ENCODE peak calls at places on chromosomes 6 and 20, in seven cellular contexts. S is AG04449, P is A549, A is GM06990, D is ascending aorta, N is GM23338, Q is thoracic aorta. J is an unnamed sample.

GRCh38 chr6:36657942-36658544 is 20.5 kb upstream of the CDKN1A start:
- DNase-seq in S (no peak), A (no peak), N (no peak), D (no peak), P (no peak), Q (no peak), J (no peak)

GRCh38 chr20:63246490-63247284 is 7.6 kb downstream of the NKAIN4 start:
- DNase-seq in S (no peak), Q (no peak), D (no peak), P (no peak), N (peak), A (no peak), J (no peak)

GRCh38 chr20:49037962-49038387 is 8.1 kb upstream of the CSE1L start:
- DNase-seq in S (no peak), Q (no peak), D (no peak), A (no peak), P (no peak), N (no peak), J (no peak)

GRCh38 chr6:13615802-13616140 is 636 bp downstream of the NOL7 start:
- DNase-seq in D (no peak), N (peak), Q (no peak), A (no peak), S (no peak), P (peak), J (no peak)

GRCh38 chr6:39193201-39193791 is 36.0 kb downstream of the KCNK5 start:
- DNase-seq in D (no peak), P (no peak), A (no peak), N (no peak), Q (no peak), S (no peak), J (no peak)

GRCh38 chr20:36950432-36951197 is 893 bp downstream of the SAMHD1 start:
- DNase-seq in P (peak), A (no peak), D (no peak), S (no peak), Q (no peak), N (peak), J (no peak)

GRCh38 chr6:106764353-106764980 is 135.1 kb downstream of the QRSL1 start:
- DNase-seq in A (no peak), S (no peak), P (no peak), D (no peak), Q (no peak), N (no peak), J (no peak)

GRCh38 chr6:160462116-160462515 is 113.9 kb downstream of the SLC22A3 start:
- DNase-seq in S (no peak), D (no peak), A (no peak), N (no peak), Q (no peak), P (no peak), J (no peak)

GRCh38 chr20:32052792-32053362 is 835 bp downstream of the HCK start:
- DNase-seq in N (peak), A (peak), S (no peak), Q (no peak), D (no peak), P (no peak), J (no peak)

GRCh38 chr6:106446983-106447382 is 86.5 kb downstream of the CRYBG1 start:
- DNase-seq in D (no peak), Q (no peak), N (no peak), A (no peak), P (peak), S (no peak), J (no peak)

GRCh38 chr6:27830212-27830664 is 82.0 kb downstream of the OR2B2 start:
- DNase-seq in P (no peak), N (peak), A (no peak), D (no peak), Q (no peak), S (no peak), J (no peak)

GRCh38 chr6:27829453-27830211 is 82.6 kb downstream of the OR2B2 start:
- DNase-seq in N (no peak), P (no peak), D (no peak), S (no peak), Q (no peak), A (no peak), J (no peak)

DNA sequence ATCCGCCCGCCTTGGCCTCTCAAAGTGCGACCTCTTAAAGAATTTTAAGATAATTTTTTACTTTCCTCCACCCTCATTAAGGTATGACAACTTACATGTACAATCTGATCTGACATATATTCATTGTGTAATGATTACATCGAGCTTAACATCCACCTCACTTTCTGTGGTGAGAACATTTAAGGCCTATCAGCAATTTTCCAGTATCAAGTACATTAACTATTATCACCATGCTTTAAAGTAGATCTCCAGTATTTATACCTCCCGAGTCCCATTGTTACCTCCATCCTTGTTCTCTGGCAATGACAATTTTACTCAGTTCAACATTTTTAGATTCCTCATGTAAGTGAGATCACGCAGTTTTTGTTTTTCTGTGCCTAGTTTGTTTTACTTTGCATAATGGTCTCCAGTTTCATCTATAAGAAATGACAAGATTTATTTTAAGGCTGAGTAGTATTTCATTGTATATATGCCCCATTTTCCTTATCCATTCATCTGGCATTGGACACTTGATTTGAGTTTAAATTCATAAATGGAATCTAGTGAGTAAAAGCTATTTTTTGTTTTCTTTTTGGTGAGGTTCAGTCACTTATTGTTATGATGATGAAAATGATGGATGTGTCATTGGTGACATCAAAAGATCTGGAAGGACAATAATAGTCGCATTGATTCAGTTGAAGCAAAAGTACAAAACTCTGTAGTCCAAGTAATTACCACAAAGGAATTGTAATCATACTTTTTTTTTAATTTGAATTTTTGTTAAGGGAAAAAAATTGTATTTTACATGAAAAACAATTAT is 87.0 kb downstream of the OR2B2 start:
- DNase-seq in P (no peak), A (peak), D (no peak), Q (no peak), S (no peak), N (no peak), J (no peak)
- H3K4me3 ChIP-seq in P (peak), A (peak), D (peak), Q (peak), S (peak), N (peak), J (peak)

GRCh38 chr6:56837322-56837894 is 117.5 kb upstream of the BEND6 start:
- DNase-seq in D (no peak), S (no peak), N (peak), Q (no peak), P (no peak), A (no peak), J (no peak)
- H3K4me3 ChIP-seq in D (no peak), S (no peak), N (no peak), Q (no peak), P (no peak), A (no peak), J (no peak)

DNA sequence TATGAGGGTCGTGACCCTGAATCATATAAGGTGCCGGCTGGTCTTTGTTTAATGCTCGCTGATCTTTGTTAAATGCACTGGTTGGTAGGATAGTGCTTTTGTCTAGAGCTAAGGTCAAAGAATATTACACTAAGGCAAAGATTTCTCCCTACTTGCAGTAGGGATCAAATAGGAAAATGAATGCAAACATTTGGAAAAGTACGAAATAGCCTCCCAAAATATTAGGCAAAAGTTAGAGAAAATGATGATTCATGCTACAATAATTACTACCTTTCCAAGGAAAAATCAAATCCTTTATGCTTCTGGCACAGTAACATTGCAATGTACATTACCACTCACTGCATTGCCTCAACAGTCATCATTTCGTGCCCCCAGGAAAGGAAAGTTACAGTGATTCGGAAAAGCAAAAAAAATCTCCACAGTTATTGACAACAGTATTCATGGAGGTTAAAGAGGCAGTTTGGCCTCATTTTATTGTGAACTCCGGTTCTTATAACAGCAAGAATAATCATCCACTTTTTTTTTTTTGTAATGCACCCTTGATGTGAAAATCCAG is 61.6 kb upstream of the ZMYND8 start:
- DNase-seq in S (no peak), N (no peak), D (no peak), A (no peak), P (no peak), Q (no peak), J (no peak)
- H3K4me3 ChIP-seq in S (no peak), N (no peak), D (no peak), A (no peak), P (no peak), Q (no peak), J (no peak)

GRCh38 chr6:109096198-109096597 is 891 bp downstream of the CEP57L1 start:
- DNase-seq in P (no peak), Q (no peak), N (no peak), D (no peak), S (no peak), A (no peak), J (no peak)
- H3K4me3 ChIP-seq in P (peak), Q (peak), N (peak), D (peak), S (peak), A (peak), J (peak)

GRCh38 chr6:52663935-52664184 is 7.1 kb upstream of the TMEM14A start:
- DNase-seq in A (no peak), P (no peak), S (no peak), Q (no peak), N (no peak), D (no peak), J (no peak)

GRCh38 chr6:52664185-52664990 is 6.5 kb upstream of the TMEM14A start:
- DNase-seq in A (peak), Q (peak), N (peak), P (peak), D (peak), S (peak), J (peak)

GRCh38 chr6:52661551-52661950 is 9.4 kb upstream of the TMEM14A start:
- DNase-seq in A (no peak), D (no peak), Q (no peak), N (no peak), S (no peak), P (no peak), J (no peak)

GRCh38 chr6:52662031-52662430 is 8.9 kb upstream of the TMEM14A start:
- DNase-seq in Q (no peak), P (no peak), N (no peak), D (no peak), S (no peak), A (no peak), J (no peak)

GRCh38 chr6:52663120-52663934 is 7.6 kb upstream of the TMEM14A start:
- DNase-seq in A (peak), P (peak), D (no peak), Q (no peak), S (no peak), N (peak), J (peak)
- H3K4me3 ChIP-seq in A (peak), P (peak), D (peak), Q (peak), S (peak), N (peak), J (peak)

DNA sequence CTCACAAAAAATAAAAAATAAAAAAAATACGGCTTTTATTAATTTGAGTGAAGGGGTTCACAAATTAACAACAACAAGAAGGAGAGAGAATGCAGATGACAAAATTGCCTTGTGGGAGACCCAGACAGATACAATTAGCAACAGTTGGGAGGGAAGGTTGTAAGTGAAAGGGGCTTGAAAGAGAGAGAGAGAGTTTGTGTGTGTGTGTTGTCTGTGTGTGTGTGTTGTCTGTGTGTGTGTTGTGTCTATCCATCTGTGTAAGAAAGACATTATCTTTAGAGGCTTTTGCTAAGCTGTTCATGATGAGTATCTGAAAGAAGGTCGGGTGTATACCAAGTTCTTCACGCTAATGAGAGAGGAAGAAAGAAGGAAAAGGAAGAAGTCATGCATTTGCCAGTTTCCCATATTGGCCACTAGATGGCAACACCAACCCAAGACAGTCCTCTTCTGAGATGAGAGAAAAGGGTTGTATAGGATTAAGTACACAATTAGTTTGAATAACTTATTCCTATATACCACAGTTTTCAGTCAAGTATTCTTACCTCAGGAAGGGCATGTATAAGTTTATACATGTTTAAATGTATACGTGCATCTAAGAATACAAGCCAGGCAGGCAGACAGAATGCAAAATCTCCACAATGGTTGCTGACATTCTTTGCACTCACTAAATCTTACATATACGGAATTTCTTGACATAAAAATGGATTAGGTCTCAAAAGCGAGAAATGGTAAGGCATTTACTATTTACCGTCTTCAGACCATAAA is 63.7 kb upstream of the CD2AP start:
- DNase-seq in D (no peak), A (peak), S (peak), N (peak), Q (no peak), P (no peak), J (peak)
- H3K4me3 ChIP-seq in D (peak), A (peak), S (peak), N (no peak), Q (peak), P (peak), J (peak)

GRCh38 chr20:35226775-35227681 is 538 bp downstream of the MMP24 start:
- DNase-seq in D (no peak), A (peak), N (peak), P (peak), Q (no peak), S (no peak), J (no peak)
- H3K4me3 ChIP-seq in D (peak), A (no peak), N (peak), P (peak), Q (peak), S (peak), J (no peak)

DNA sequence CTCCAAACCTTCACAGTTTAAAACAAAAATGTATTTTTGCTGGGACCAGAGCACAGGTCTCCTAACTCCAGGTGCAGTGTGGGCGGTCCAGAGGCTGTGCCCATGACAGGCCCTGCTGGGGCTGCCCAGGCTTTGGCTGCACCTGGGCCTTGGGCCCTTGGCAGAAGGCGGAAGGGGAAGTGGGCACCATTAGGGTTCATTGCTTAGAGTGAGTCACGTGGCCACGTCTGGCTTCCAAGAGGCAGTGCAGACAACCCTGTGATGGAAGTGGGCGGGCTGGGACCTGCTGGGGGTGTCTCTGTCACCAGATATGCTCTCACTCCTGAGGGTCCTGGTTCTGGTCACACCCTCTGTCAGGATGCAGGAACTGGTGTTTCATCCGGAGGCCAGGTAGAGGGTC is 302.2 kb downstream of the QKI start:
- DNase-seq in A (no peak), P (no peak), N (no peak), D (no peak), Q (no peak), S (no peak), J (no peak)
- H3K4me3 ChIP-seq in A (no peak), P (no peak), N (no peak), D (no peak), Q (no peak), S (no peak), J (no peak)

GRCh38 chr20:574297-574942 is 30.8 kb upstream of the CSNK2A1 start:
- DNase-seq in D (no peak), N (peak), S (no peak), P (no peak), A (no peak), Q (no peak), J (no peak)
- H3K4me3 ChIP-seq in D (no peak), N (peak), S (no peak), P (no peak), A (no peak), Q (no peak), J (no peak)